ENCODE peak calls at places on chromosomes 11 and 22, in seven cellular contexts. T is thoracic aorta; G is uterus; H is transverse colon; K is SK-N-SH; J is astrocyte; D is CD8-positive, alpha-beta memory T cell. F is an unnamed sample. For H3K9me3, the result is how much of the 10 kb centered on the place peaks cover.

GRCh38 chr11:92596596-92597317 is 372.1 kb downstream of the FAT3 start:
- DNase-seq in T (no peak), G (no peak), D (no peak), H (no peak), J (peak), K (no peak), F (no peak)

GRCh38 chr11:129418039-129418438 is 42.4 kb downstream of the BARX2 start:
- DNase-seq in K (no peak), G (no peak), D (no peak), T (no peak), J (no peak), H (peak), F (no peak)

GRCh38 chr22:24010018-24010391 is 1.1 kb upstream of the CABIN1 start:
- DNase-seq in D (no peak), G (no peak), K (no peak), J (no peak), H (no peak), T (no peak), F (no peak)

GRCh38 chr11:69187540-69188065 is 31.9 kb downstream of the SMIM38 start:
- DNase-seq in D (no peak), T (no peak), H (no peak), K (no peak), G (no peak), J (no peak), F (no peak)

GRCh38 chr11:369336-370018 is at the start of gene B4GALNT4:
- DNase-seq in K (peak), T (no peak), J (no peak), G (no peak), D (no peak), H (no peak), F (no peak)

GRCh38 chr11:12474871-12475270 is 97.5 kb downstream of the PARVA start:
- DNase-seq in K (no peak), H (no peak), T (no peak), G (no peak), D (no peak), J (no peak), F (no peak)

GRCh38 chr22:45740236-45740635 is 68.6 kb downstream of the ATXN10 start:
- DNase-seq in H (no peak), K (no peak), D (no peak), J (peak), G (no peak), T (no peak), F (no peak)

GRCh38 chr11:43360361-43361032 is 1.8 kb downstream of the TTC17 start:
- DNase-seq in H (no peak), J (peak), T (no peak), D (no peak), K (no peak), G (no peak), F (no peak)

GRCh38 chr11:36033082-36033751 is 89.4 kb downstream of the LDLRAD3 start:
- DNase-seq in K (no peak), D (no peak), T (no peak), G (no peak), H (no peak), J (no peak), F (no peak)

GRCh38 chr11:30196400-30197206 is 34.2 kb upstream of the FSHB start:
- DNase-seq in J (peak), K (peak), H (peak), T (no peak), D (peak), G (peak), F (peak)

GRCh38 chr11:130071211-130071712 is 1.6 kb downstream of the APLP2 start:
- DNase-seq in H (no peak), T (no peak), D (no peak), J (peak), G (no peak), K (no peak), F (no peak)

GRCh38 chr11:105100976-105101630 is 38.5 kb downstream of the CARD18 start:
- DNase-seq in T (no peak), H (no peak), D (no peak), K (no peak), J (no peak), G (no peak), F (no peak)

GRCh38 chr22:27488456-27489224 is 312.9 kb downstream of the MN1 start:
- DNase-seq in D (no peak), G (no peak), K (peak), H (no peak), T (no peak), J (no peak), F (no peak)

GRCh38 chr11:61794579-61794978 is 1.9 kb downstream of the FEN1 start:
- DNase-seq in H (no peak), G (no peak), J (no peak), T (no peak), D (no peak), K (no peak), F (no peak)

GRCh38 chr11:30914143-30914762 is 328.1 kb upstream of the MPPED2 start:
- DNase-seq in T (no peak), J (peak), D (no peak), K (peak), H (peak), G (peak), F (no peak)

GRCh38 chr11:14012836-14013235 is 50.3 kb downstream of the SPON1 start:
- DNase-seq in D (no peak), T (no peak), G (no peak), H (no peak), K (no peak), J (peak), F (no peak)

GRCh38 chr11:15153231-15153630 is 38.5 kb downstream of the INSC start:
- DNase-seq in T (no peak), H (no peak), K (no peak), D (no peak), J (no peak), G (no peak), F (no peak)

GRCh38 chr11:15146271-15147003 is 31.7 kb downstream of the INSC start:
- DNase-seq in D (no peak), H (no peak), K (no peak), J (peak), T (no peak), G (no peak), F (no peak)

GRCh38 chr11:15148181-15148580 is 33.5 kb downstream of the INSC start:
- DNase-seq in D (no peak), H (no peak), K (no peak), T (no peak), G (no peak), J (peak), F (no peak)

GRCh38 chr11:15149050-15149449 is 34.3 kb downstream of the INSC start:
- DNase-seq in K (no peak), T (no peak), G (no peak), J (no peak), H (no peak), D (no peak), F (no peak)

DNA sequence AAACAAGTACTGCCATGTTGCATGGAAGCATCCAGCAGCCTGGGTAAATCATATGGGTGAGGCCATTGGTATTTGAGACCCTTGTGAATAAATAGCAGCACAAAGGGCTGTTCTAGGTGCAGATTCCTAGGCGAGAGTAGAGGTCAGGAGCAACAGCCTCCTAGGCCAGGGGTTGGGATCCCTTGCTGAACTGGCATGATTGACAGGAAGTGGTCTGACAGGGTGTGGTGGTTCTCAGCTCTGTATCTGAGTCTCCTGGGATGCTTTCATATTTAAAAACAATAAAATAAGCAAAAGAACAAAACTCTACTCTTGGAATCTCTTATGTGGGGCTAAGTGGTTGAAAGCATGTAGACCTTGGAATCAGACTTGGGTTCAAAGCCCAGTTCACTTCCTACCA is 35.8 kb downstream of the INSC start:
- DNase-seq in J (no peak), G (no peak), K (no peak), D (no peak), H (no peak), T (no peak), F (no peak)
- H3K9me3 ChIP-seq in J (under half), G (under half), K (under half), D (under half), H (under half), T (under half), F (under half)

GRCh38 chr11:132540586-132540985 is 991.7 kb downstream of the OPCML start:
- DNase-seq in H (no peak), G (no peak), J (peak), D (no peak), T (no peak), K (no peak), F (no peak)

GRCh38 chr11:132535830-132536229 is 996.5 kb downstream of the OPCML start:
- DNase-seq in D (no peak), J (no peak), H (no peak), T (no peak), K (no peak), G (no peak), F (no peak)

GRCh38 chr11:132538642-132539041 is 993.7 kb downstream of the OPCML start:
- DNase-seq in J (no peak), K (no peak), G (no peak), T (no peak), D (no peak), H (no peak), F (no peak)

GRCh38 chr11:132541794-132542193 is 990.5 kb downstream of the OPCML start:
- DNase-seq in J (no peak), H (no peak), G (no peak), D (no peak), T (no peak), K (no peak), F (no peak)

GRCh38 chr11:132539590-132540368 is 992.5 kb downstream of the OPCML start:
- DNase-seq in T (no peak), K (no peak), G (no peak), J (no peak), H (no peak), D (no peak), F (no peak)
- H3K9me3 ChIP-seq in T (under half), K (under half), G (under half), J (under half), H (under half), D (under half), F (under half)

GRCh38 chr22:38078046-38078840 is 5.7 kb downstream of the SLC16A8 start:
- DNase-seq in D (no peak), J (no peak), G (no peak), T (no peak), H (no peak), K (peak), F (no peak)

GRCh38 chr22:38077595-38077994 is 6.4 kb downstream of the SLC16A8 start:
- DNase-seq in H (no peak), K (no peak), G (no peak), T (no peak), D (no peak), J (no peak), F (no peak)

GRCh38 chr22:38075105-38075825 is 8.7 kb downstream of the SLC16A8 start:
- DNase-seq in T (no peak), D (no peak), G (no peak), H (no peak), J (no peak), K (no peak), F (no peak)

GRCh38 chr22:38075961-38076360 is 8.0 kb downstream of the SLC16A8 start:
- DNase-seq in H (no peak), J (no peak), T (no peak), G (no peak), D (no peak), K (no peak), F (no peak)

DNA sequence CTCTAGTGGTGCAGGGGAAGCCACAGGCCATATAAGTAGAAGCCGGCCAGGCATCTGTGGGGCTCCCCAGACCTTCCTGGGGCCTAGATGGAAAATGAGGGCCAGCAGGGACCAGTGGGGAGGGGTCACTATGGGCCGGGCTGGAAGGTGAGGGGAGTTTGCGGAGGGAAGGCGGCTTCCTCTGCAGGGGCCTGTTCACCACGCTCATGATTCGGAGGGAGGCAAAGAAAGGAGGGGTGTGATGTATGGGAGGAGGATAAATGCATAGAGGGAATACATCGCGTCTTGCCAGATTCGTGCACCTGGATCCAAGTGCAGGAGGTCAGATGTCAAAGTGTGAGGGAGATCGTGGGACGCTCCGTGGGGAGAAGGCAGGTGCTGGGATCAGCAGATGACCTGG is 6.9 kb downstream of the SLC16A8 start:
- DNase-seq in J (no peak), D (no peak), T (no peak), K (no peak), H (no peak), G (no peak), F (no peak)
- H3K9me3 ChIP-seq in J (under half), D (under half), T (under half), K (under half), H (under half), G (under half), F (under half)

DNA sequence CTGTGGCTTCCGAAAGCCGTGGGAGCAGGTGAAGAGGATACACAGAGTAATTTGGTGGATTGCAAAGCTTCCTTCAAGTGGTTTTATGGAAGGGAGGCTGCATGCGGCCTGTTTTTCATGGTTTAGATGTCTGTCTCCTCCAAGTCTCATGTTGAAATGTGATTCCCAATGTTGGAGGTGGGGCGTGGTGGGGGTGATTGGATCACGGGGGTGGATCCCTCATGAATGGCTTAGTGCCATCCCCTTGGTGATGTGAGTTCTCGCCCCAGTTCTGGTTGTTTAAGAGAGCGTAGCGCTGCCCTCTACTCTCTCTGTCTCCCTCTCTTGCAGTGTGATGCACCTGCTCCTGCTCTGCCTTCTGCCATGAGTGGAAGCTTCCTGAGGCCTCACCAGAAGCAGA is 247.8 kb upstream of the B3GAT1 start:
- DNase-seq in K (no peak), J (no peak), T (no peak), D (no peak), G (no peak), H (no peak), F (no peak)
- H3K9me3 ChIP-seq in K (under half), J (under half), T (under half), D (under half), G (under half), H (under half), F (under half)

GRCh38 chr22:47417699-47418098 is 655.2 kb downstream of the TBC1D22A start:
- DNase-seq in H (no peak), K (no peak), G (no peak), D (no peak), T (no peak), J (no peak), F (no peak)
- H3K9me3 ChIP-seq in H (under half), K (under half), G (under half), D (under half), T (under half), J (under half), F (under half)

DNA sequence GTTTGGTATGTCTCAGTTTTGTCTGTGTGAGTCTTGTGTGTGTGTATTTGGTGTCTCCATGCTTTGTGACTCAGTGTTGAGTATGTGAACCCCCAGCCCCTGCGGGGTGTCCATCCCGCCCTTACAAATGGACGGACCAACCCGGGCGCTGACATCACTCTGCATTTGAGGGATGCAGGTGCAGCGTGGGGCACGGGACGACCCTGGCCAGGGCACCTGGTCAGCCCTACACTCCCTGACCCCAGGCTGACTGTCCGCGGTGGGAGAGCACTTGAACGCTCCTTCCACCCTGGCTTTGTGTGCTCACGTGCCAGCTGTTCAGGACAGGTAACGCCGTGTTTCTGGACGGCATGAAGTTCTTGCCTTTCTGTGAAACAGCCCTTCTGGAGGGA is 369.0 kb downstream of the BRD1 start:
- DNase-seq in T (no peak), D (no peak), K (no peak), G (no peak), J (no peak), H (no peak), F (no peak)
- H3K9me3 ChIP-seq in T (under half), D (under half), K (under half), G (under half), J (under half), H (under half), F (under half)

GRCh38 chr11:94924074-94925031 is 49.0 kb downstream of the CWC15 start:
- DNase-seq in G (no peak), J (no peak), D (peak), T (no peak), H (no peak), K (peak), F (peak)
- H3K9me3 ChIP-seq in G (under half), J (under half), D (under half), T (under half), H (under half), K (under half), F (under half)

F was measured in CD4-positive, alpha-beta T cell.